ENCODE peak calls at places on chromosomes 3 and 15, in five cellular contexts. Y is mesendoderm; E is CD8-positive, alpha-beta T cell; X is colonic mucosa; D is psoas muscle. G is an unnamed sample.

GRCh38 chr3:194250104-194251002 is 100.8 kb downstream of the CPN2 start:
- DNase-seq in Y (no peak), E (no peak), X (peak; percentile 75), D (peak; percentile 86), G (peak; percentile 20)

GRCh38 chr15:98865397-98866339 is 141.9 kb downstream of the PGPEP1L start:
- DNase-seq in Y (no peak), E (peak; percentile 46), X (peak; percentile 80), D (peak; percentile 89), G (peak; percentile 50)

GRCh38 chr3:65884072-65884471 is 154.6 kb downstream of the MAGI1 start:
- DNase-seq in Y (no peak), E (no peak), X (peak; percentile 25), D (no peak), G (no peak)

GRCh38 chr3:159418571-159419526 is 569.8 kb upstream of the IL12A start:
- DNase-seq in Y (peak; percentile 5), E (no peak), X (no peak), D (no peak), G (no peak)

GRCh38 chr3:20104167-20104661 is 64.0 kb downstream of the KAT2B start:
- DNase-seq in Y (peak; percentile 38), E (no peak), X (no peak), D (no peak), G (no peak)

GRCh38 chr3:169390310-169390731 is 273.2 kb downstream of the MECOM start:
- DNase-seq in Y (peak; percentile 26), E (no peak), X (peak; percentile 31), D (no peak), G (no peak)

GRCh38 chr3:81339040-81339845 is 422.2 kb downstream of the GBE1 start:
- DNase-seq in Y (peak; percentile 21), E (no peak), X (no peak), D (no peak), G (peak; percentile 31)

GRCh38 chr3:107249132-107249531 is 128.1 kb upstream of the CCDC54 start:
- DNase-seq in Y (no peak), E (no peak), X (no peak), D (no peak), G (no peak)

GRCh38 chr3:16865335-16865734 is 19.4 kb upstream of the PLCL2 start:
- DNase-seq in Y (no peak), E (no peak), X (no peak), D (no peak), G (no peak)

GRCh38 chr3:174242311-174243041 is 616.7 kb upstream of the NAALADL2 start:
- DNase-seq in Y (no peak), E (no peak), X (no peak), D (no peak), G (no peak)

GRCh38 chr3:8500966-8501365 is 657 bp upstream of the LMCD1 start:
- DNase-seq in Y (no peak), E (no peak), X (no peak), D (no peak), G (no peak)

GRCh38 chr15:62138124-62138523 is 27.0 kb downstream of the C2CD4B start:
- DNase-seq in Y (no peak), E (no peak), X (no peak), D (no peak), G (no peak)

GRCh38 chr15:76776969-76777368 is 128.2 kb downstream of the SCAPER start:
- DNase-seq in Y (no peak), E (no peak), X (no peak), D (no peak), G (no peak)

GRCh38 chr3:52149021-52149420 is 5.2 kb downstream of the POC1A start:
- DNase-seq in Y (no peak), E (no peak), X (no peak), D (peak; percentile 38), G (no peak)

GRCh38 chr3:129313983-129314756 is 35.5 kb downstream of the HMCES start:
- DNase-seq in Y (peak; percentile 54), E (no peak), X (no peak), D (no peak), G (peak; percentile 75)

GRCh38 chr3:124246949-124247348 is 255.0 kb upstream of the ROPN1 start:
- DNase-seq in Y (no peak), E (no peak), X (peak; percentile 36), D (no peak), G (peak; percentile 54)

GRCh38 chr15:70605606-70606410 is 157.6 kb downstream of the UACA start:
- DNase-seq in Y (no peak), E (no peak), X (peak; percentile 36), D (peak; percentile 71), G (peak; percentile 20)

GRCh38 chr3:52857108-52857507 is 22.3 kb upstream of the MUSTN1 start:
- DNase-seq in Y (no peak), E (no peak), X (no peak), D (no peak), G (no peak)

GRCh38 chr3:185934726-185935464 is 2.9 kb downstream of the TRA2B start:
- DNase-seq in Y (no peak), E (no peak), X (no peak), D (no peak), G (no peak)

GRCh38 chr3:185930393-185931107 is 7.3 kb downstream of the TRA2B start:
- DNase-seq in Y (no peak), E (no peak), X (no peak), D (no peak), G (no peak)

GRCh38 chr3:185931777-185932176 is 6.0 kb downstream of the TRA2B start:
- DNase-seq in Y (no peak), E (no peak), X (no peak), D (no peak), G (no peak)

GRCh38 chr3:185933374-185933950 is 4.4 kb downstream of the TRA2B start:
- DNase-seq in Y (no peak), E (no peak), X (no peak), D (no peak), G (no peak)

DNA sequence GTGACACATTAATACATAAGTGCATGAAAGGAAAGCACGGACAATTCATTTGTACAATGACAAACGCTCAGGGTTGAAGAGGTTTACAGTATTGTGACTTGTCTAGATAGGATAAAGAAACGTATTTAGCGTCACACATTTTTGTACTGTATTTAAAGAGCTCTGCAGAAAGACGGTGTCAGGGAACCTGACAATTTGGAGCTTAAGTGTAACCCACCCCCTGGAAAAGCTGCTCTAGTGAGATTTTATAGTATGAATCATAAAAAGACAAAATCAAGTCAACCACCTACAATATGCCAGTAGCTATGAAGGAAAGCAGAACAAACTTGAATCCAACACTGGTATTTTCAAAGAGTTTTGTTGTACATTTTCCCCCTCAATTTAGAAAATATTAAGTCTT is 5.6 kb downstream of the TRA2B start:
- DNase-seq in Y (no peak), E (no peak), X (no peak), D (no peak), G (no peak)
- H3K4me3 ChIP-seq in Y (no peak overlapping the region), E (peak overlapping the region; percentile 1), X (no peak overlapping the region), D (peak overlapping the region; percentile 99), G (no peak overlapping the region)

DNA sequence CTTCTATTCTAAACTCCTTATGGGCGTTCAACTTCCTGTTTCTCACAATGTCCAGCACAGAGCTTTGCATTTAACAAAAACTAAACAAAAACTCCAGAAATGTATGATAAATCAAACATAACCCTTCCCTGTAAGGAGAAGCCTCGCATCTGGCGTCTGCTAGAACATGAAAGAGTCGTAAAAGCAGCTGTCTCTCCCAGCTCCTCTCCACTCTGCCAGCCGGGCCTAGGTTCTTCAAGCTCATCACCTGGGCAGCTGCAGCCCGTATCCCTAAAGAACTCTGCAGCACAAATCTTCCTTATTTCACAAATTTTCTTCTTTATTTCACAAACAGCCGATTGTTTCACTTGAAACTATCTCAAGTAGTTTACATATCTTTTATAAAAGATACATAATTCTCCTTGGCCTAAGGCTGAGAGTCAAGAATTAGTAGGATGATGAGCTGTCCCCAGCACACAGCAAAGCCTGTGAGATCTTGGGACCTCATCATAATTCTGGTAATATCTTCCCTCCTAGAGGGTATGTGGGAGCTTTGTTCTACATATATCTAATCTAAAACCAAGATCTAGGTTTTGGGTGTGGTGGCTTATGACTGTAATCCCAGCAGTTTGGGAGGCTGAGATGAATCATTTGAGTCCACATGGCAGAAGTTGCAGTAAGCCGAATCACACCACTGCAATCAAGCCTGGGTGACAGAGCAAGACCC is 35.3 kb downstream of the ANXA2 start:
- DNase-seq in Y (no peak), E (no peak), X (no peak), D (no peak), G (no peak)
- H3K36me3 ChIP-seq in Y (peaks cover 14% of the 10 kb centered on the region), E (no peaks in the 10 kb centered on the region), X (no peaks in the 10 kb centered on the region), D (peaks cover 81% of the 10 kb centered on the region), G (peaks cover 8% of the 10 kb centered on the region)

GRCh38 chr3:10467904-10468610 is 37.3 kb downstream of the ATP2B2 start:
- DNase-seq in Y (no peak), E (no peak), X (no peak), D (peak; percentile 86), G (no peak)

GRCh38 chr3:10469406-10470119 is 35.8 kb downstream of the ATP2B2 start:
- DNase-seq in Y (peak; percentile 4), E (no peak), X (no peak), D (peak; percentile 84), G (no peak)

GRCh38 chr3:10467204-10467603 is 38.2 kb downstream of the ATP2B2 start:
- DNase-seq in Y (no peak), E (no peak), X (no peak), D (no peak), G (no peak)

GRCh38 chr3:10470120-10470665 is 35.2 kb downstream of the ATP2B2 start:
- DNase-seq in Y (no peak), E (no peak), X (no peak), D (no peak), G (no peak)

GRCh38 chr3:10468611-10469354 is 36.6 kb downstream of the ATP2B2 start:
- DNase-seq in Y (no peak), E (no peak), X (no peak), D (no peak), G (no peak)
- H3K27me3 ChIP-seq in Y (no peaks in the 10 kb centered on the region), E (no peaks in the 10 kb centered on the region), X (no peaks in the 10 kb centered on the region), D (no peaks in the 10 kb centered on the region), G (no peaks in the 10 kb centered on the region)

GRCh38 chr15:49877871-49878511 is 241.0 kb downstream of the ATP8B4 start:
- DNase-seq in Y (no peak), E (no peak), X (no peak), D (no peak), G (no peak)

GRCh38 chr15:49881433-49881832 is 237.6 kb downstream of the ATP8B4 start:
- DNase-seq in Y (no peak), E (no peak), X (no peak), D (no peak), G (no peak)

GRCh38 chr15:49876401-49877038 is 242.5 kb downstream of the ATP8B4 start:
- DNase-seq in Y (peak; percentile 90), E (no peak), X (no peak), D (no peak), G (peak; percentile 24)

GRCh38 chr15:49875392-49875791 is 243.6 kb downstream of the ATP8B4 start:
- DNase-seq in Y (peak; percentile 44), E (no peak), X (no peak), D (no peak), G (no peak)

DNA sequence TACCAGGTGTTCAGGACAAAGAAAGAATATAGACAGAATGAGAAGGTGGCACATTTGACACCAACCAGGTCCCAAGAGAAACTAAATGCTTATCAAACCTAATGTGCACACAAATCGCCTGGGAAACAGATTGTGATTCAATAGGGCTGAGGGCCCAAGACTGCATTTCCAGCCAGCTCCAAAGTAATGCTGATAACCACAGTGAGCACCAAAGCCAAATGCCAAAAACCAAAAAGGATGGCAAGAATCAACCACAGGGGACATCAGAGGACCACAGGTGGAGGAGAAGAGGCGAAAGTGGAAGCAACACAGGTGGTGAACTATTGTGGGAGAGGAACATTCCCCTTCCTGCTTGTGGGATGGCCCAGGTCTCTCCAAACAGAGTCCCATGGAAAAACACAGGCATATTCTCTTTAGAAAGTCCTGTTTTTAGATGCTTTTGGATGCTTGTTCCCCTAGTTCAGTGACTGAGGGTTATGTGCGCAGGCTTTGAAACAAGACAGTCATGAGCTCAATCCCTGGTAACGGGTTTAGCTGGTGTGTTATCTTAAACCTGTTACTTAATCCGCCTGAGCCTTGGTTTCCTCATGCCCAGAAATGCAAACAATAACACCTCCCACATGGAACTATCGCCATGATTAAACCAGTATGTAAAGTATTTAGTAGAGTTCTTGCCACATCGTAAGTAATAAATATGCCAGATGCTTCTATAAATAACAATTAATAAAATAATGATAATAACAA is 241.7 kb downstream of the ATP8B4 start:
- DNase-seq in Y (peak; percentile 38), E (no peak), X (no peak), D (no peak), G (peak; percentile 5)
- H3K4me3 ChIP-seq in Y (no peak overlapping the region), E (no peak overlapping the region), X (no peak overlapping the region), D (no peak overlapping the region), G (no peak overlapping the region)

G was measured in H7.